ENCODE peak calls at places on chromosomes 4 and X, in seven cellular contexts. Z, X, E, G, R, F and N are unnamed samples.
A peak's percentile ranks its signal among the peaks of the same experiment; 100 is the strongest.

GRCh38 chr4:25969374-25969773 is 55.4 kb downstream of the SMIM20 start:
- DNase-seq in E (no peak), F (no peak), R (no peak), X (no peak), G (no peak), Z (no peak), N (no peak)

GRCh38 chr4:108270466-108271450 is 102.0 kb upstream of the LEF1 start:
- DNase-seq in X (no peak), R (peak; percentile 89), E (peak; percentile 6), G (no peak), Z (peak; percentile 11), F (peak; percentile 53), N (no peak)

GRCh38 chrX:47611926-47612325 is 7.7 kb downstream of the SYN1 start:
- DNase-seq in R (no peak), Z (no peak), G (no peak), E (no peak), F (no peak), X (no peak), N (no peak)

GRCh38 chr4:137705171-137705783 is 173.0 kb upstream of the PCDH18 start:
- DNase-seq in X (no peak), F (peak; percentile 49), R (peak; percentile 96), G (no peak), Z (peak; percentile 97), E (peak; percentile 96), N (no peak)

GRCh38 chrX:39499996-39500395 is 597.8 kb downstream of the BCOR start:
- DNase-seq in Z (no peak), F (no peak), E (no peak), R (peak; percentile 1), G (no peak), X (no peak), N (no peak)

GRCh38 chr4:156347412-156348075 is 393.9 kb upstream of the CTSO start:
- DNase-seq in F (no peak), R (peak; percentile 35), Z (peak; percentile 11), X (no peak), E (no peak), G (no peak), N (peak; percentile 28)

GRCh38 chr4:42302348-42302747 is 94.9 kb upstream of the SHISA3 start:
- DNase-seq in G (peak; percentile 83), F (no peak), X (no peak), R (peak; percentile 4), Z (peak; percentile 41), E (peak; percentile 41), N (no peak)

GRCh38 chrX:154822029-154822428 is 12.4 kb downstream of the SMIM9 start:
- DNase-seq in E (no peak), X (no peak), Z (no peak), F (no peak), G (no peak), R (no peak), N (no peak)

GRCh38 chr4:108940086-108941033 is 177.5 kb upstream of the ETNPPL start:
- DNase-seq in G (no peak), Z (no peak), F (no peak), E (no peak), R (no peak), X (no peak), N (no peak)

GRCh38 chr4:56048621-56049427 is 100.1 kb downstream of the CEP135 start:
- DNase-seq in X (peak; percentile 27), F (no peak), R (peak; percentile 55), E (peak; percentile 75), G (peak; percentile 65), Z (peak; percentile 69), N (no peak)

GRCh38 chr4:71270901-71271300 is 67.9 kb upstream of the SLC4A4 start:
- DNase-seq in Z (peak; percentile 47), R (peak; percentile 33), E (peak; percentile 52), G (no peak), X (no peak), F (no peak), N (no peak)

GRCh38 chr4:156512622-156513021 is 459.0 kb downstream of the PDGFC start:
- DNase-seq in G (no peak), R (peak; percentile 80), E (peak; percentile 47), F (peak; percentile 43), Z (peak; percentile 50), X (no peak), N (no peak)

GRCh38 chrX:14581081-14581480 is 51.7 kb downstream of the GLRA2 start:
- DNase-seq in G (no peak), E (no peak), R (no peak), X (no peak), Z (no peak), F (no peak), N (no peak)

GRCh38 chrX:19863237-19864223 is 23.9 kb downstream of the SH3KBP1 start:
- DNase-seq in F (no peak), R (peak; percentile 51), Z (peak; percentile 16), E (no peak), G (no peak), X (no peak), N (no peak)

GRCh38 chr4:835148-836002 is 9.4 kb upstream of the CPLX1 start:
- DNase-seq in X (peak; percentile 70), R (no peak), E (no peak), Z (no peak), F (no peak), G (no peak), N (no peak)

GRCh38 chr4:107265859-107266258 is 229.7 kb upstream of the DKK2 start:
- DNase-seq in E (no peak), X (no peak), G (no peak), R (no peak), Z (no peak), F (no peak), N (no peak)

GRCh38 chrX:104922206-104922621 is 298.3 kb downstream of the TEX13A start:
- DNase-seq in Z (peak; percentile 74), E (peak; percentile 69), R (peak; percentile 71), G (peak; percentile 77), X (peak; percentile 22), F (peak; percentile 58), N (peak; percentile 17)

GRCh38 chr4:86450861-86451260 is 91.0 kb upstream of the MAPK10 start:
- DNase-seq in F (no peak), E (no peak), Z (no peak), G (peak; percentile 100), X (no peak), R (no peak), N (no peak)

GRCh38 chr4:86450189-86450588 is 90.3 kb upstream of the MAPK10 start:
- DNase-seq in F (no peak), R (no peak), G (peak; percentile 22), Z (no peak), E (no peak), X (no peak), N (no peak)

GRCh38 chr4:86452323-86452995 is 92.6 kb upstream of the MAPK10 start:
- DNase-seq in Z (peak; percentile 69), R (peak; percentile 27), X (no peak), F (no peak), E (peak; percentile 73), G (no peak), N (no peak)

GRCh38 chr4:86453044-86453501 is 93.2 kb upstream of the MAPK10 start:
- DNase-seq in Z (peak; percentile 36), X (peak; percentile 44), R (peak; percentile 31), G (no peak), E (peak; percentile 63), F (no peak), N (no peak)

DNA sequence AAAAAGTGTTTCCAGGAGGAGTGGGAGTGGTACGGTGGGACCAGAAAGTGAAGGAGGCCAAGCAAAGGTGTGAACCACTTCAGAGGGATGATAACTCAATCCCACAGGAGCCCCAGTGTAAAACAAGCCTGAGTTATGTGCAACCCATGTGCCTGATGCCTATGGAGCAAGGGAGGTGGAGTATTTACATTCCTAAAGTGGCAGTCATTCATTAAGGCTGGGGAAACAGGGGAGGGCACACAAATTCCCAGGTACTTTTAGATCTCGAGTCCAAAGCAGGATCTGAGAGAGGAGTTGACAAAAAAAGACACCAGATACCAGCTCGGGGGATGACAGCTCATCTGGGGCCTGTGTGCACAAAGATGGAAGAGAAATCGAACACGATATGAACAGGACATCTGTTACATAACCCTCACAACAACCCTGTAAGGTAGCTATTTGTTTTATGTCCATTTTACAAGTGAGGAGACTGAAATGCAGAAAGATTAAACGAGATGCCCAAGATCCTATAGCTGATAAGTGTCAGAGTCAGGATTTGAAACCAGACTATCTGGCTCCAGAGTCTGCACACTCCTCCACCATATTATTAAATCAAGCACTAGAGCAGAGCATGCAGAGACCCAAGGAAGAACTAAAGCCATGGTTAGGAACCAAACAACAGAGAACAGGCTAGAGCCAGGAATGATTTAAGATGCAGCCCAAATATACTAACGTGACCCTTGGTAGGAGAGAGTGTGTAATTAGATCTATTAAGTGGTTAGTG is 91.9 kb upstream of the MAPK10 start:
- DNase-seq in X (no peak), E (peak; percentile 13), F (no peak), G (peak; percentile 49), Z (peak; percentile 27), R (peak; percentile 15), N (no peak)
- H3K4me3 ChIP-seq in X (peak overlapping the region; percentile 58), E (peak overlapping the region; percentile 42), F (no peak overlapping the region), G (no peak overlapping the region), Z (peak overlapping the region; percentile 56), R (no peak overlapping the region), N (no peak overlapping the region)

GRCh38 chr4:7112656-7113055 is 44.8 kb upstream of the GRPEL1 start:
- DNase-seq in Z (no peak), F (no peak), R (no peak), G (no peak), X (peak; percentile 5), E (no peak), N (no peak)
- H3K4me3 ChIP-seq in Z (no peak overlapping the region), F (no peak overlapping the region), R (no peak overlapping the region), G (no peak overlapping the region), X (no peak overlapping the region), E (no peak overlapping the region), N (no peak overlapping the region)

DNA sequence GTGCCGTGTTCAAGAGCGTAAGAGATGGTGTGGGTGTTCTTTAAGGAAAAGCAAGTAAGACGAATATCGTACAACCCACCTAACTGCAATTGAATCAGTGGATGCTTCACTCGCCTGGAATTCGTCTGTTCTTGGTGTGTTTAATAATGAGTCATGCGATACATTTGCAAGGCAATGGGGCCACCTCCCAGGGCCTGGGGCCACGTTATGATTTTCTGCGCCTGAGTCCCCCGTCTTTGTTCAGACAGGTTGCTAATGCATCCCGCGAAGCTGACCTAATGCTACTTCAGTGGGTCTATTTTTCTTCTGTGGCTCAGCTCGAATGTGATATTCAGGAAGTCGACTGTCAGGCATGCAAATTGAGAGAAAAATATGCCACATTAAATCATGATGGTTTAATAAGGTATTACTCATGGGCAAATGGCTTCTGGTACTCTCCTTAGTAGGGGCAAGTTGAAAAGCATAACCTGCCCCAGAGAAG is 14.3 kb upstream of the MID1 start:
- DNase-seq in Z (peak; percentile 72), R (peak; percentile 82), F (peak; percentile 69), X (no peak), G (peak; percentile 49), E (peak; percentile 57), N (no peak)
- H3K4me3 ChIP-seq in Z (no peak overlapping the region), R (peak overlapping the region; percentile 3), F (no peak overlapping the region), X (no peak overlapping the region), G (no peak overlapping the region), E (no peak overlapping the region), N (peak overlapping the region; percentile 6)

GRCh38 chr4:131344761-131345160 is 1804.3 kb upstream of the PCDH10 start:
- DNase-seq in X (no peak), R (no peak), F (no peak), Z (no peak), G (peak; percentile 4), E (no peak), N (no peak)

GRCh38 chr4:131348258-131348657 is 1800.8 kb upstream of the PCDH10 start:
- DNase-seq in E (no peak), G (no peak), F (no peak), R (no peak), X (no peak), Z (no peak), N (no peak)

DNA sequence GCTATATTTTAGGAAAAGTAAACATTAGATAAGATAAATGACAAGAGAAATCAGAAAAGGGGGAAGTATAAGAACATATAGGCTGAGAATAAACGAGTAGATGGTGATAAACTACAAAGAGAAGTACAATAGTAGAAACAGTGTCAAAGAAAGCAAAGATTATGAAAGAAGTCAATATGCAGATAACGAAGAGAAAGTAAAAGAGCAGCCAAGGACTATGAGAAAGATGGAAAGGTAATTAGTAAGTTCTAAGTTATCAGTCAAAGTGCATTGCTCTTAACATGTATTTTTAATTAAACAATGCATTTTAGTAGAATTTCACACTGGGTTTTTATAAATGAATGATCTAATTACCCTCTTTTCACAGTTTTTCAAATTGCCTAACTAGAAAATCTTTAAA is 1801.3 kb upstream of the PCDH10 start:
- DNase-seq in G (no peak), R (no peak), X (no peak), E (no peak), Z (no peak), F (no peak), N (no peak)
- H3K4me3 ChIP-seq in G (no peak overlapping the region), R (no peak overlapping the region), X (no peak overlapping the region), E (no peak overlapping the region), Z (no peak overlapping the region), F (no peak overlapping the region), N (no peak overlapping the region)